ENCODE peak calls at places on chromosomes 12 and 14, in four cellular contexts. One of them, this sample, is unnamed.

GRCh38 chr12:116508145-116509121 is 50.7 kb upstream of the MAP1LC3B2 start:
- DNase-seq in fibroblast of pulmonary artery: peak
- DNase-seq in astrocyte of the cerebellum: no peak
- DNase-seq in sigmoid colon: peak
- DNase-seq in this sample: peak

GRCh38 chr12:79001404-79001803 is 136.8 kb downstream of the SYT1 start:
- DNase-seq in astrocyte of the cerebellum: no peak
- DNase-seq in sigmoid colon: no peak
- DNase-seq in fibroblast of pulmonary artery: no peak
- DNase-seq in this sample: no peak

GRCh38 chr14:59360923-59361794 is 104.0 kb downstream of the GPR135 start:
- DNase-seq in fibroblast of pulmonary artery: peak
- DNase-seq in sigmoid colon: peak
- DNase-seq in astrocyte of the cerebellum: no peak
- DNase-seq in this sample: no peak

GRCh38 chr12:50732591-50732990 is 31.3 kb upstream of the ATF1 start:
- DNase-seq in sigmoid colon: no peak
- DNase-seq in fibroblast of pulmonary artery: peak
- DNase-seq in astrocyte of the cerebellum: peak
- DNase-seq in this sample: no peak

GRCh38 chr14:64845878-64846277 is 33.8 kb downstream of the SPTB start:
- DNase-seq in fibroblast of pulmonary artery: no peak
- DNase-seq in astrocyte of the cerebellum: peak
- DNase-seq in sigmoid colon: no peak
- DNase-seq in this sample: no peak

GRCh38 chr12:2481951-2482350 is 312.8 kb upstream of the FKBP4 start:
- DNase-seq in fibroblast of pulmonary artery: no peak
- DNase-seq in sigmoid colon: no peak
- DNase-seq in astrocyte of the cerebellum: no peak
- DNase-seq in this sample: no peak

GRCh38 chr12:55974308-55974724 is 438 bp downstream of the RAB5B start:
- DNase-seq in sigmoid colon: peak
- DNase-seq in fibroblast of pulmonary artery: peak
- DNase-seq in astrocyte of the cerebellum: no peak
- DNase-seq in this sample: no peak

GRCh38 chr12:57888407-57889157 is 42.1 kb upstream of the CTDSP2 start:
- DNase-seq in sigmoid colon: no peak
- DNase-seq in astrocyte of the cerebellum: no peak
- DNase-seq in fibroblast of pulmonary artery: peak
- DNase-seq in this sample: no peak

GRCh38 chr14:73762375-73762822 is 48.2 kb upstream of the PNMA1 start:
- DNase-seq in sigmoid colon: no peak
- DNase-seq in astrocyte of the cerebellum: no peak
- DNase-seq in fibroblast of pulmonary artery: no peak
- DNase-seq in this sample: no peak

GRCh38 chr12:10409387-10409786 is at the start of gene KLRC4:
- DNase-seq in astrocyte of the cerebellum: no peak
- DNase-seq in sigmoid colon: no peak
- DNase-seq in fibroblast of pulmonary artery: peak
- DNase-seq in this sample: no peak

GRCh38 chr12:47798481-47798948 is 21.2 kb downstream of the HDAC7 start:
- DNase-seq in fibroblast of pulmonary artery: no peak
- DNase-seq in sigmoid colon: no peak
- DNase-seq in astrocyte of the cerebellum: no peak
- DNase-seq in this sample: no peak

GRCh38 chr14:101127239-101127638 is 223.7 kb upstream of the RTL1 start:
- DNase-seq in astrocyte of the cerebellum: no peak
- DNase-seq in fibroblast of pulmonary artery: no peak
- DNase-seq in sigmoid colon: peak
- DNase-seq in this sample: no peak

GRCh38 chr14:68554231-68554630 is 238.6 kb downstream of the ZFP36L1 start:
- DNase-seq in sigmoid colon: no peak
- DNase-seq in astrocyte of the cerebellum: no peak
- DNase-seq in fibroblast of pulmonary artery: no peak
- DNase-seq in this sample: no peak

GRCh38 chr12:124915249-124916236 is 1.1 kb upstream of the UBC start:
- DNase-seq in sigmoid colon: peak
- DNase-seq in astrocyte of the cerebellum: no peak
- DNase-seq in fibroblast of pulmonary artery: peak
- DNase-seq in this sample: no peak

GRCh38 chr14:39109893-39110715 is 4.0 kb upstream of the GEMIN2 start:
- DNase-seq in fibroblast of pulmonary artery: no peak
- DNase-seq in sigmoid colon: no peak
- DNase-seq in astrocyte of the cerebellum: no peak
- DNase-seq in this sample: no peak

GRCh38 chr14:39102969-39103957 is at the start of gene SEC23A:
- DNase-seq in fibroblast of pulmonary artery: peak
- DNase-seq in sigmoid colon: peak
- DNase-seq in astrocyte of the cerebellum: peak
- DNase-seq in this sample: peak

GRCh38 chr14:39108791-39109190 is 5.3 kb upstream of the GEMIN2 start:
- DNase-seq in sigmoid colon: no peak
- DNase-seq in fibroblast of pulmonary artery: no peak
- DNase-seq in astrocyte of the cerebellum: no peak
- DNase-seq in this sample: no peak

GRCh38 chr14:39102265-39102968 is 618 bp downstream of the SEC23A start:
- DNase-seq in astrocyte of the cerebellum: no peak
- DNase-seq in sigmoid colon: no peak
- DNase-seq in fibroblast of pulmonary artery: peak
- DNase-seq in this sample: no peak

GRCh38 chr14:39107624-39108023 is 4.6 kb upstream of the SEC23A start:
- DNase-seq in astrocyte of the cerebellum: no peak
- DNase-seq in sigmoid colon: no peak
- DNase-seq in fibroblast of pulmonary artery: peak
- DNase-seq in this sample: no peak
- TF ChIP-seq CTCF in astrocyte of the cerebellum: no peak
- TF ChIP-seq CTCF in sigmoid colon: no peak
- TF ChIP-seq CTCF in fibroblast of pulmonary artery: peak
- TF ChIP-seq CTCF in this sample: no peak

GRCh38 chr12:113049976-113050742 is 6.4 kb upstream of the DTX1 start:
- DNase-seq in astrocyte of the cerebellum: no peak
- DNase-seq in fibroblast of pulmonary artery: peak
- DNase-seq in sigmoid colon: no peak
- DNase-seq in this sample: no peak
- TF ChIP-seq CTCF in astrocyte of the cerebellum: peak
- TF ChIP-seq CTCF in fibroblast of pulmonary artery: peak
- TF ChIP-seq CTCF in sigmoid colon: no peak
- TF ChIP-seq CTCF in this sample: no peak

GRCh38 chr12:48972213-48973021 is 882 bp upstream of the WNT10B start:
- DNase-seq in fibroblast of pulmonary artery: no peak
- DNase-seq in astrocyte of the cerebellum: no peak
- DNase-seq in sigmoid colon: no peak
- DNase-seq in this sample: no peak
- TF ChIP-seq CTCF in fibroblast of pulmonary artery: no peak
- TF ChIP-seq CTCF in astrocyte of the cerebellum: no peak
- TF ChIP-seq CTCF in sigmoid colon: no peak
- TF ChIP-seq CTCF in this sample: no peak

DNA sequence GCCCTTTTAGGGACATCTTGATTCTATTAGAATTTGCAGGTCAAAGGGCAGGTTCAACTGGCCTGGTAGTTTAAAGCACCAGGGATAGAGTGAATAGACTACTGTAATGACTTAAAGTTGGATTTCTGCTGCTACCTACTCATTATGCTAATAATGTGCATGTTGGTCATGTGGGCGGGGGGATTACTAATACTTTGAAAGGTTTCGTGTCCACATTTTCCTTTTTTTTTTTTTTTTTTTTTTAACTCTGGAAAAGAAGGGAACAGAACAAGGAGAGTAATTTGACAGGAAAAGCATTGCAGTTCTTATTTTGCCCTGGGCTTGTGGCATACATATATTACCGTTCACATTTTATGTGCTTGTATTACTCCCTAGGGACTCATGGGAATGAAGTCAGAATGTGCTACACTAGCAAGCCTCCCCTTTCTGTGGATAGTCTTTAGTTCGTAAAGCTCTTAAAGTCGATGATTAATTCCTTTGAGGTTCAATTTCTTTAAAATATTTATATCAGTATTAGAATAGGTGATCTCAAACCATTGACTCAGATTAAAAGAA is 226.6 kb downstream of the FBXL14 start:
- DNase-seq in fibroblast of pulmonary artery: no peak
- DNase-seq in sigmoid colon: no peak
- DNase-seq in astrocyte of the cerebellum: no peak
- DNase-seq in this sample: no peak
- TF ChIP-seq CTCF in fibroblast of pulmonary artery: no peak
- TF ChIP-seq CTCF in sigmoid colon: no peak
- TF ChIP-seq CTCF in astrocyte of the cerebellum: no peak
- TF ChIP-seq CTCF in this sample: no peak

GRCh38 chr12:75561921-75562320 is 50.5 kb upstream of the KRR1 start:
- DNase-seq in fibroblast of pulmonary artery: no peak
- DNase-seq in sigmoid colon: no peak
- DNase-seq in astrocyte of the cerebellum: no peak
- DNase-seq in this sample: no peak

GRCh38 chr12:75558262-75558661 is 46.9 kb upstream of the KRR1 start:
- DNase-seq in sigmoid colon: no peak
- DNase-seq in astrocyte of the cerebellum: no peak
- DNase-seq in fibroblast of pulmonary artery: no peak
- DNase-seq in this sample: no peak

GRCh38 chr12:75563351-75563750 is 51.9 kb upstream of the KRR1 start:
- DNase-seq in fibroblast of pulmonary artery: no peak
- DNase-seq in astrocyte of the cerebellum: no peak
- DNase-seq in sigmoid colon: no peak
- DNase-seq in this sample: no peak

GRCh38 chr12:75556306-75556899 is 45.0 kb upstream of the KRR1 start:
- DNase-seq in fibroblast of pulmonary artery: peak
- DNase-seq in astrocyte of the cerebellum: no peak
- DNase-seq in sigmoid colon: no peak
- DNase-seq in this sample: no peak

GRCh38 chr12:75560167-75560566 is 48.8 kb upstream of the KRR1 start:
- DNase-seq in astrocyte of the cerebellum: peak
- DNase-seq in sigmoid colon: no peak
- DNase-seq in fibroblast of pulmonary artery: peak
- DNase-seq in this sample: no peak
- TF ChIP-seq CTCF in astrocyte of the cerebellum: peak
- TF ChIP-seq CTCF in sigmoid colon: no peak
- TF ChIP-seq CTCF in fibroblast of pulmonary artery: peak
- TF ChIP-seq CTCF in this sample: no peak

GRCh38 chr14:29527286-29527685 is 400.4 kb downstream of the PRKD1 start:
- DNase-seq in astrocyte of the cerebellum: no peak
- DNase-seq in sigmoid colon: no peak
- DNase-seq in fibroblast of pulmonary artery: no peak
- DNase-seq in this sample: no peak

GRCh38 chr14:29528889-29529288 is 398.8 kb downstream of the PRKD1 start:
- DNase-seq in astrocyte of the cerebellum: peak
- DNase-seq in sigmoid colon: no peak
- DNase-seq in fibroblast of pulmonary artery: no peak
- DNase-seq in this sample: no peak

DNA sequence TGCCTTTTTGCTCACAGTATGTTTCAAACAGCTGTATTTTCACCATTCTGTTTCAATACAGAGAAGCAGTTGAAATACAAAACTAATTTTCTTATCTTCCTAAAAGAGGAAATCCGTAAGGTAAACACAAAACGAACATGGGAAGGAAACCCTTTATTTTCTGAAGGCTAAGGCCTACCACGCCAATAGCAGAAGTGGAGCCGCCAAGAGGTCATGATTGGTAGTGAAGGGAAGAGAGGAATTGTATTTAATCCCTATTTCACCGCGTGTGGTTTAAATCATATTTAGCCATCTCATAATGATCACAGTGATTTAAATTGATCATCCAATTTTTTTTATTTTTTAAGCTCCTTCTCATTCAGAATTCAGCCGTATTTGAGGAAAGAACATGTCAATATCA is 398.2 kb downstream of the PRKD1 start:
- DNase-seq in sigmoid colon: no peak
- DNase-seq in fibroblast of pulmonary artery: peak
- DNase-seq in astrocyte of the cerebellum: no peak
- DNase-seq in this sample: no peak
- TF ChIP-seq CTCF in sigmoid colon: no peak
- TF ChIP-seq CTCF in fibroblast of pulmonary artery: peak
- TF ChIP-seq CTCF in astrocyte of the cerebellum: peak
- TF ChIP-seq CTCF in this sample: no peak

DNA sequence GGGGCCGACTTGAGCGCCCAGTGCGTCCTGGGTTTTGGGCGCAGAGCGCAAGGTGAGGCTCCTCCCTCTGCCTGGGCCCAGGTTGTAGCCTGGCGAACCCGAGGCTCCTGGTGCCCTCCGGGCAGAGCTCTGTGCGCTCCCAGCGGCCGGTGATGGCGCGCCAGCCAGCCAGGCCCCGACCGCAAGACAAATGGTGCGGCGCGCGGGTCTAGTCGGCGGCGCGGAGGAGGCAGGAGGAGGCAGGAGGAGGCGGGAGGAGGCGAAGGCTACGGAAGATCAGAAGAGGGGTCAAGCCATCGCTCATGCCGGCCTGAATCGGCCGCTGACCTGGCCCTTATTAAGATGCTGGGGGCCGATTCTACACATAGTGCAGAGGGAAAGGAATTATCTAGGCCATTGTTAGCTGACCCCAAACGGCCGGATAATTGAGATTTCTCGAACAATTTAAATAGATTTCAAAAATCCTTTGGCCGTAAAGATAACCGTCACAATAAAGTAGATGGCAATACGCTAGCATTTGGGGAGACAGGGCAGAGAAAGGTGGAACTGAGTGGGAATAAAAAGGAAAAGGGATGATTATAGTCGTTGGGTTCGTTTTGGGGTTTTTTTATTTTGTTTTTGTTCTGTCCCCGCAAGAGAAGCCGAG is 2.8 kb downstream of the TBX5 start:
- DNase-seq in astrocyte of the cerebellum: no peak
- DNase-seq in sigmoid colon: no peak
- DNase-seq in fibroblast of pulmonary artery: peak
- DNase-seq in this sample: no peak
- TF ChIP-seq CTCF in astrocyte of the cerebellum: no peak
- TF ChIP-seq CTCF in sigmoid colon: no peak
- TF ChIP-seq CTCF in fibroblast of pulmonary artery: peak
- TF ChIP-seq CTCF in this sample: no peak

This sample was measured in activated B cell treated with CpG ODN at 0.5 μM for 24 hours.